ENCODE peak calls at places on chromosomes 12 and 14, in six cellular contexts. One of them, this sample, is unnamed.

GRCh38 chr14:68471029-68471963 is 321.6 kb downstream of the ZFP36L1 start:
- DNase-seq in mammary epithelial cell: no peak
- DNase-seq in lower lobe of right lung: no peak
- DNase-seq in IMR-90: no peak
- DNase-seq in GM23338: peak
- DNase-seq in brain microvascular endothelial cell: no peak
- DNase-seq in this sample: no peak

GRCh38 chr12:72053604-72054003 is 115.0 kb downstream of the TPH2 start:
- DNase-seq in mammary epithelial cell: no peak
- DNase-seq in lower lobe of right lung: no peak
- DNase-seq in IMR-90: no peak
- DNase-seq in GM23338: no peak
- DNase-seq in brain microvascular endothelial cell: peak
- DNase-seq in this sample: no peak

GRCh38 chr14:61643546-61643945 is 51.8 kb upstream of the HIF1A start:
- DNase-seq in mammary epithelial cell: no peak
- DNase-seq in lower lobe of right lung: no peak
- DNase-seq in IMR-90: peak
- DNase-seq in GM23338: no peak
- DNase-seq in brain microvascular endothelial cell: no peak
- DNase-seq in this sample: no peak

GRCh38 chr14:50035214-50035613 is 81.2 kb downstream of the VCPKMT start:
- DNase-seq in mammary epithelial cell: peak
- DNase-seq in lower lobe of right lung: no peak
- DNase-seq in IMR-90: no peak
- DNase-seq in GM23338: no peak
- DNase-seq in brain microvascular endothelial cell: no peak
- DNase-seq in this sample: peak

GRCh38 chr14:52081964-52082363 is 13.1 kb upstream of the NID2 start:
- DNase-seq in mammary epithelial cell: no peak
- DNase-seq in lower lobe of right lung: no peak
- DNase-seq in IMR-90: no peak
- DNase-seq in GM23338: no peak
- DNase-seq in brain microvascular endothelial cell: no peak
- DNase-seq in this sample: no peak

GRCh38 chr14:68140111-68140741 is 320.6 kb downstream of the RAD51B start:
- DNase-seq in mammary epithelial cell: peak
- DNase-seq in lower lobe of right lung: no peak
- DNase-seq in IMR-90: peak
- DNase-seq in GM23338: peak
- DNase-seq in brain microvascular endothelial cell: peak
- DNase-seq in this sample: peak

GRCh38 chr12:52243264-52243773 is 10.3 kb downstream of the KRT7 start:
- DNase-seq in mammary epithelial cell: peak
- DNase-seq in lower lobe of right lung: no peak
- DNase-seq in IMR-90: peak
- DNase-seq in GM23338: no peak
- DNase-seq in brain microvascular endothelial cell: no peak
- DNase-seq in this sample: no peak

GRCh38 chr12:96303656-96304055 is 96.6 kb downstream of the CDK17 start:
- DNase-seq in mammary epithelial cell: no peak
- DNase-seq in lower lobe of right lung: no peak
- DNase-seq in IMR-90: no peak
- DNase-seq in GM23338: no peak
- DNase-seq in brain microvascular endothelial cell: no peak
- DNase-seq in this sample: no peak

GRCh38 chr12:77720258-77720657 is 110.4 kb upstream of the NAV3 start:
- DNase-seq in mammary epithelial cell: no peak
- DNase-seq in lower lobe of right lung: no peak
- DNase-seq in IMR-90: no peak
- DNase-seq in GM23338: peak
- DNase-seq in brain microvascular endothelial cell: no peak
- DNase-seq in this sample: no peak

GRCh38 chr12:2225736-2226135 is 172.9 kb downstream of the CACNA1C start:
- DNase-seq in mammary epithelial cell: no peak
- DNase-seq in lower lobe of right lung: no peak
- DNase-seq in IMR-90: peak
- DNase-seq in GM23338: no peak
- DNase-seq in brain microvascular endothelial cell: no peak
- DNase-seq in this sample: no peak

GRCh38 chr12:69284131-69284530 is 44.8 kb downstream of the CPSF6 start:
- DNase-seq in mammary epithelial cell: peak
- DNase-seq in lower lobe of right lung: peak
- DNase-seq in IMR-90: peak
- DNase-seq in GM23338: peak
- DNase-seq in brain microvascular endothelial cell: peak
- DNase-seq in this sample: no peak

GRCh38 chr14:25537846-25538455 is 488.0 kb upstream of the STXBP6 start:
- DNase-seq in mammary epithelial cell: no peak
- DNase-seq in lower lobe of right lung: no peak
- DNase-seq in IMR-90: no peak
- DNase-seq in GM23338: peak
- DNase-seq in brain microvascular endothelial cell: no peak
- DNase-seq in this sample: no peak

GRCh38 chr14:89807151-89807550 is 147.4 kb downstream of the EFCAB11 start:
- DNase-seq in mammary epithelial cell: no peak
- DNase-seq in lower lobe of right lung: no peak
- DNase-seq in IMR-90: peak
- DNase-seq in GM23338: no peak
- DNase-seq in brain microvascular endothelial cell: no peak
- DNase-seq in this sample: no peak

GRCh38 chr12:85468356-85469157 is 188.5 kb downstream of the ALX1 start:
- DNase-seq in mammary epithelial cell: peak
- DNase-seq in lower lobe of right lung: peak
- DNase-seq in IMR-90: peak
- DNase-seq in GM23338: peak
- DNase-seq in brain microvascular endothelial cell: peak
- DNase-seq in this sample: peak

GRCh38 chr12:29521951-29522350 is 24.5 kb upstream of the OVCH1 start:
- DNase-seq in mammary epithelial cell: no peak
- DNase-seq in lower lobe of right lung: no peak
- DNase-seq in IMR-90: peak
- DNase-seq in GM23338: no peak
- DNase-seq in brain microvascular endothelial cell: peak
- DNase-seq in this sample: no peak

GRCh38 chr14:19800282-19801117 is 3.1 kb upstream of the OR4N2 start:
- DNase-seq in mammary epithelial cell: no peak
- DNase-seq in lower lobe of right lung: no peak
- DNase-seq in IMR-90: no peak
- DNase-seq in GM23338: no peak
- DNase-seq in brain microvascular endothelial cell: no peak
- DNase-seq in this sample: no peak

GRCh38 chr12:122505419-122506051 is 4.8 kb upstream of the ZCCHC8 start:
- DNase-seq in mammary epithelial cell: no peak
- DNase-seq in lower lobe of right lung: no peak
- DNase-seq in IMR-90: peak
- DNase-seq in GM23338: no peak
- DNase-seq in brain microvascular endothelial cell: no peak
- DNase-seq in this sample: no peak

GRCh38 chr12:122503147-122503751 is 2.5 kb upstream of the ZCCHC8 start:
- DNase-seq in mammary epithelial cell: no peak
- DNase-seq in lower lobe of right lung: no peak
- DNase-seq in IMR-90: peak
- DNase-seq in GM23338: no peak
- DNase-seq in brain microvascular endothelial cell: no peak
- DNase-seq in this sample: no peak

GRCh38 chr12:122508163-122508562 is 7.4 kb upstream of the ZCCHC8 start:
- DNase-seq in mammary epithelial cell: no peak
- DNase-seq in lower lobe of right lung: no peak
- DNase-seq in IMR-90: no peak
- DNase-seq in GM23338: no peak
- DNase-seq in brain microvascular endothelial cell: no peak
- DNase-seq in this sample: no peak

GRCh38 chr12:122503783-122504590 is 3.3 kb upstream of the ZCCHC8 start:
- DNase-seq in mammary epithelial cell: no peak
- DNase-seq in lower lobe of right lung: no peak
- DNase-seq in IMR-90: no peak
- DNase-seq in GM23338: no peak
- DNase-seq in brain microvascular endothelial cell: no peak
- DNase-seq in this sample: no peak

GRCh38 chr12:122506393-122506938 is 5.7 kb upstream of the ZCCHC8 start:
- DNase-seq in mammary epithelial cell: no peak
- DNase-seq in lower lobe of right lung: no peak
- DNase-seq in IMR-90: no peak
- DNase-seq in GM23338: no peak
- DNase-seq in brain microvascular endothelial cell: no peak
- DNase-seq in this sample: no peak
- H3K27ac ChIP-seq in mammary epithelial cell: no peak
- H3K27ac ChIP-seq in lower lobe of right lung: no peak
- H3K27ac ChIP-seq in IMR-90: no peak
- H3K27ac ChIP-seq in GM23338: no peak
- H3K27ac ChIP-seq in brain microvascular endothelial cell: no peak
- H3K27ac ChIP-seq in this sample: no peak

GRCh38 chr14:100816286-100816949 is 9.5 kb upstream of the MEG3 start:
- DNase-seq in mammary epithelial cell: no peak
- DNase-seq in lower lobe of right lung: no peak
- DNase-seq in IMR-90: no peak
- DNase-seq in GM23338: no peak
- DNase-seq in brain microvascular endothelial cell: no peak
- DNase-seq in this sample: no peak
- H3K27ac ChIP-seq in mammary epithelial cell: no peak
- H3K27ac ChIP-seq in lower lobe of right lung: no peak
- H3K27ac ChIP-seq in IMR-90: peak
- H3K27ac ChIP-seq in GM23338: no peak
- H3K27ac ChIP-seq in brain microvascular endothelial cell: peak
- H3K27ac ChIP-seq in this sample: no peak

GRCh38 chr12:127560041-127560478 is 706.9 kb upstream of the TMEM132C start:
- DNase-seq in mammary epithelial cell: no peak
- DNase-seq in lower lobe of right lung: no peak
- DNase-seq in IMR-90: no peak
- DNase-seq in GM23338: no peak
- DNase-seq in brain microvascular endothelial cell: no peak
- DNase-seq in this sample: no peak
- H3K27ac ChIP-seq in mammary epithelial cell: no peak
- H3K27ac ChIP-seq in lower lobe of right lung: no peak
- H3K27ac ChIP-seq in IMR-90: no peak
- H3K27ac ChIP-seq in GM23338: no peak
- H3K27ac ChIP-seq in brain microvascular endothelial cell: peak
- H3K27ac ChIP-seq in this sample: no peak

DNA sequence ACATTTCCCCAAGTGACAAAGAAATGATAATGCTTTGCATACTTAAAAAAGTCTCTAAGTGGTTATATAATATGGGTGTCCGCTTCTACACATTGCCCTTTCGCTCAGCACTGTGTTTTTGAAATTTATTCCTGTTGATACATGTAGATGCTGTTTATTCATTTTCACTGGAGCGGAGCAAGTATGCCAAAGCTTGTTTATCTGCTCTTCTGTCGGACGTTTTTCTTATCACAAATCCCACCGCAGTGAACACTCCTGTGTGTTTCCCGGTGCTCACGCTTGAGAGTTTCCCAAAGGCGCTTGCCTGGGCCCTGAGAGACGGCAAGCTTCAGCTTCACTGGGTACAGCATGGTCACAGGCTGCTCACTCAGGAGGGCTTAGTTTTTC is 50.2 kb downstream of the TPCN1 start:
- DNase-seq in mammary epithelial cell: no peak
- DNase-seq in lower lobe of right lung: no peak
- DNase-seq in IMR-90: no peak
- DNase-seq in GM23338: no peak
- DNase-seq in brain microvascular endothelial cell: no peak
- DNase-seq in this sample: no peak
- H3K27ac ChIP-seq in mammary epithelial cell: no peak
- H3K27ac ChIP-seq in lower lobe of right lung: peak
- H3K27ac ChIP-seq in IMR-90: peak
- H3K27ac ChIP-seq in GM23338: no peak
- H3K27ac ChIP-seq in brain microvascular endothelial cell: peak
- H3K27ac ChIP-seq in this sample: peak

GRCh38 chr14:44910826-44911225 is 50.9 kb downstream of the KLHL28 start:
- DNase-seq in mammary epithelial cell: no peak
- DNase-seq in lower lobe of right lung: no peak
- DNase-seq in IMR-90: no peak
- DNase-seq in GM23338: peak
- DNase-seq in brain microvascular endothelial cell: no peak
- DNase-seq in this sample: no peak

GRCh38 chr14:44914849-44915248 is 46.9 kb downstream of the KLHL28 start:
- DNase-seq in mammary epithelial cell: no peak
- DNase-seq in lower lobe of right lung: no peak
- DNase-seq in IMR-90: peak
- DNase-seq in GM23338: peak
- DNase-seq in brain microvascular endothelial cell: no peak
- DNase-seq in this sample: no peak

DNA sequence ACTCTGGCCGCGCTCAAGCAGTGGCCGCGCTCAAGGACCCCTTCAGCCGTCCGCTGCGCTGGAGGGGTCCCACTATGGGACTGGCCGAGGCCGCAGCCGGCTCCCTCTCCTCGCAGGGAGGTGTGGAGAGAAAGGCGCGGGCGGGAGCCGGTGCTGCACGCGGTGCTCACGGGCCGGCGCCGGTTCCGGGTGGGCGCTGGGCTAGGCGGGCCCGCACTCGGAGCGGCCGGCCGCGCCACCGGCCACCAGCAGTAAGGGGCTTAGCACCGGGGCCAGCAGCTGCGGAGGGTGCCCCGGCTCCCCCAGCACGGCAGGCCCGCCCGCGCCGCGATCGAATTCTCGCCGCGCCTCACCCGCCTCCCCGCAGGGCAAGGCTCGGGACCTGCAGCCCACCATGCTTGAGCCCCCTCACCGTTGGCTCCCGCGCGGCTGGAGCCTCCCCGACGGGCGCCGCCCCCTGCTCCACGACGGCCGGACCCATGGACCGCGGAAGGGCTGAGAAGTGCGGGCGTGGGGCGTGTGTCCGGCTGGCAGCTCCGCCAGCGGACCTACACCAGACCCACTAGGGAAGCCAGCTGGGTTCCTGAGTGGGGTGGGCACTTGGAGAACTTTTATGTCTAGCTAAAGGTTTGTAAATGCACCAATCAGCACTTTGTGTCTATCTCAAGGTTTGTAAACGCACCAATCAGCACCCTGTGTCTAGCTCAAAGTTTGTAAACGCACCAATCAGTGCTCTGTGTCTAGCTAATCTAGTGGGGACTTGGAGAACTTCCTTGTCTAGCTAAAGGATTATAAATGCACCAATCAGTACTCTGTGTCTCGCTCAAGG is 49.5 kb downstream of the KLHL28 start:
- DNase-seq in mammary epithelial cell: no peak
- DNase-seq in lower lobe of right lung: no peak
- DNase-seq in IMR-90: no peak
- DNase-seq in GM23338: peak
- DNase-seq in brain microvascular endothelial cell: no peak
- DNase-seq in this sample: no peak
- H3K27ac ChIP-seq in mammary epithelial cell: no peak
- H3K27ac ChIP-seq in lower lobe of right lung: no peak
- H3K27ac ChIP-seq in IMR-90: no peak
- H3K27ac ChIP-seq in GM23338: no peak
- H3K27ac ChIP-seq in brain microvascular endothelial cell: no peak
- H3K27ac ChIP-seq in this sample: no peak

This sample was measured in epithelial cell of prostate.